ENCODE peak calls at places on chromosomes 11 and 22, in ten cellular contexts. A is CD8-positive, alpha-beta memory T cell; M is mucosa of descending colon; J is WERI-Rb-1; L is lung; G is body of pancreas; C is H7; B is ovary; Q is IMR-90; E is A673. N is an unnamed sample. For H3K36me3, the result is how much of the 10 kb centered on the place peaks cover.

GRCh38 chr22:40215266-40215665 is 37.5 kb downstream of the TNRC6B start:
- DNase-seq in A (no peak), M (no peak), J (no peak), L (peak), G (no peak), C (no peak), B (no peak), Q (no peak), E (no peak), N (no peak)

GRCh38 chr22:35480627-35481565 is 59.7 kb upstream of the RASD2 start:
- DNase-seq in A (no peak), M (peak), J (no peak), L (no peak), G (no peak), C (no peak), B (no peak), Q (no peak), E (peak), N (no peak)

GRCh38 chr22:39924286-39924685 is 23.4 kb downstream of the GRAP2 start:
- DNase-seq in A (no peak), M (no peak), J (no peak), L (no peak), G (no peak), C (no peak), B (no peak), Q (no peak), E (no peak), N (no peak)

GRCh38 chr22:26593763-26594162 is 3.8 kb upstream of the TPST2 start:
- DNase-seq in A (no peak), M (no peak), J (no peak), L (no peak), G (no peak), C (no peak), B (no peak), Q (no peak), E (no peak), N (no peak)

GRCh38 chr11:22449441-22449840 is 111.3 kb downstream of the SLC17A6 start:
- DNase-seq in A (no peak), M (no peak), J (no peak), L (no peak), G (no peak), C (no peak), B (no peak), Q (peak), E (no peak), N (no peak)

GRCh38 chr11:830295-831131 is 2.2 kb upstream of the CD151 start:
- DNase-seq in A (peak), M (peak), J (peak), L (peak), G (peak), C (peak), B (peak), Q (no peak), E (peak), N (no peak)

GRCh38 chr11:73521621-73522020 is 76.3 kb downstream of the FAM168A start:
- DNase-seq in A (no peak), M (no peak), J (no peak), L (no peak), G (no peak), C (no peak), B (no peak), Q (peak), E (peak), N (no peak)

GRCh38 chr11:45646275-45646970 is 19.0 kb downstream of the CHST1 start:
- DNase-seq in A (no peak), M (no peak), J (no peak), L (no peak), G (no peak), C (peak), B (no peak), Q (peak), E (peak), N (no peak)

GRCh38 chr22:30881361-30882180 is 87.0 kb downstream of the MORC2 start:
- DNase-seq in A (no peak), M (no peak), J (peak), L (no peak), G (no peak), C (peak), B (no peak), Q (no peak), E (no peak), N (no peak)

GRCh38 chr11:114110948-114111347 is 51.4 kb downstream of the ZBTB16 start:
- DNase-seq in A (no peak), M (no peak), J (no peak), L (no peak), G (peak), C (no peak), B (peak), Q (no peak), E (no peak), N (no peak)

GRCh38 chr11:59787255-59787588 is 23.4 kb downstream of the MRPL16 start:
- DNase-seq in A (no peak), M (no peak), J (no peak), L (no peak), G (no peak), C (no peak), B (no peak), Q (no peak), E (no peak), N (no peak)

GRCh38 chr11:61059260-61059752 is 43.0 kb upstream of the CD5 start:
- DNase-seq in A (no peak), M (no peak), J (no peak), L (no peak), G (no peak), C (no peak), B (no peak), Q (no peak), E (no peak), N (no peak)

GRCh38 chr11:106426696-106427095 is 349.2 kb downstream of the AASDHPPT start:
- DNase-seq in A (no peak), M (no peak), J (no peak), L (no peak), G (no peak), C (no peak), B (no peak), Q (no peak), E (no peak), N (no peak)

GRCh38 chr11:107591098-107591445 is at the start of gene ELMOD1:
- DNase-seq in A (peak), M (peak), J (peak), L (no peak), G (peak), C (peak), B (peak), Q (peak), E (peak), N (no peak)

GRCh38 chr11:1054143-1055108 is 17.9 kb upstream of the MUC6 start:
- DNase-seq in A (no peak), M (peak), J (peak), L (no peak), G (no peak), C (peak), B (peak), Q (no peak), E (no peak), N (no peak)

GRCh38 chr11:60498853-60499252 is 6.3 kb downstream of the MS4A12 start:
- DNase-seq in A (no peak), M (peak), J (no peak), L (no peak), G (no peak), C (no peak), B (no peak), Q (no peak), E (no peak), N (no peak)

GRCh38 chr11:73996161-73996747 is 12.6 kb downstream of the UCP3 start:
- DNase-seq in A (no peak), M (peak), J (no peak), L (no peak), G (no peak), C (no peak), B (no peak), Q (no peak), E (no peak), N (no peak)

GRCh38 chr11:83120328-83120727 is 36.6 kb upstream of the PCF11 start:
- DNase-seq in A (no peak), M (no peak), J (no peak), L (no peak), G (no peak), C (no peak), B (no peak), Q (peak), E (no peak), N (no peak)

GRCh38 chr11:90241414-90241813 is 18.6 kb upstream of the CHORDC1 start:
- DNase-seq in A (no peak), M (no peak), J (no peak), L (no peak), G (no peak), C (no peak), B (no peak), Q (no peak), E (no peak), N (no peak)

GRCh38 chr11:71429701-71430100 is 18.5 kb downstream of the DHCR7 start:
- DNase-seq in A (no peak), M (no peak), J (no peak), L (no peak), G (no peak), C (no peak), B (no peak), Q (no peak), E (no peak), N (no peak)

GRCh38 chr22:20117656-20118571 is 888 bp upstream of the TRMT2A start:
- DNase-seq in A (peak), M (no peak), J (no peak), L (no peak), G (peak), C (peak), B (peak), Q (peak), E (peak), N (no peak)

GRCh38 chr22:20116376-20116950 is 559 bp downstream of the RANBP1 start:
- DNase-seq in A (no peak), M (no peak), J (no peak), L (no peak), G (peak), C (peak), B (peak), Q (no peak), E (no peak), N (no peak)

GRCh38 chr22:20114506-20115475 is 1.1 kb upstream of the RANBP1 start:
- DNase-seq in A (no peak), M (peak), J (no peak), L (no peak), G (no peak), C (no peak), B (no peak), Q (no peak), E (no peak), N (no peak)

GRCh38 chr22:20116951-20117645 is at the start of gene TRMT2A:
- DNase-seq in A (peak), M (peak), J (peak), L (peak), G (peak), C (peak), B (peak), Q (peak), E (peak), N (no peak)

DNA sequence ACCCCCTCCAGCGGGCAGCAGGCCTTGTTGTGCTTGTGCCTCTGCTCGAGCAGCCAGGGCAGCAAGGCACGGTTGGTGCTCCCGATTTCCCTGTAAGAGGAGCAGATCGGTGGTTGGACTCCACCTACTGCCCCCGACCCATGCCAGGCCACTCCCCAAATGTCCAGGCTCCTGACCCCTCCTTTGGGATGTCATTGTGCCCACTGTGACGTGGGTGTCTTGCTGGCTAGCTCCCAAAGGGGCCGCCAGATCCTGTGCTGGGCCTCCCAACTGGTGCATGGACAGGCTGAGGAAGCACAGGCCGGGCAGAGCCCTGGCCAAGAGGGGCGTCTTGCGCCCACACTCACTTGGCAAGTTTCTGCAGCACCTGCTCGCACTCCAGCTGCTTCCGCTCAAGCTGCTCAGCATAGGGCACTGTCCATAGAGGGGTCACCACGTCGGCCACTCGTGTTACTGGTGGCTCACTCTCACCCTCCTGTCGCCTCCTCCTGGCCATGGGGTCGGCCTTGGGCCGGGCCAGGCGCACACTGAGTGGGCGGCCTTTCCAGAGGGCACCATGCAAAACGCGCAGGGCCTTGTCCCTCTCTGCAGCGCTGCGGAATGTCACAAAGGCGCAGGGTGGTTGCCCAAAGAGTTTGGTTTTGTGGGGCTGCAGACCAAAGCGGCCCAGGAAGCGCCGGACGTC is at the start of gene RANBP1:
- DNase-seq in A (no peak), M (peak), J (no peak), L (no peak), G (no peak), C (peak), B (no peak), Q (no peak), E (no peak), N (no peak)
- H3K36me3 ChIP-seq in A (half or more), M (under half), J (half or more), L (under half), G (under half), C (under half), B (under half), Q (half or more), E (half or more), N (under half)

GRCh38 chr11:2096919-2097301 is 42.3 kb downstream of the IGF2 start:
- DNase-seq in A (no peak), M (no peak), J (no peak), L (no peak), G (no peak), C (peak), B (no peak), Q (no peak), E (no peak), N (no peak)

GRCh38 chr11:2098691-2099522 is 40.3 kb downstream of the IGF2 start:
- DNase-seq in A (no peak), M (no peak), J (no peak), L (no peak), G (no peak), C (peak), B (no peak), Q (no peak), E (no peak), N (no peak)

GRCh38 chr11:2096001-2096918 is 42.9 kb downstream of the IGF2 start:
- DNase-seq in A (no peak), M (no peak), J (no peak), L (no peak), G (no peak), C (peak), B (no peak), Q (peak), E (no peak), N (no peak)

GRCh38 chr11:2097998-2098690 is 41.0 kb downstream of the IGF2 start:
- DNase-seq in A (no peak), M (no peak), J (no peak), L (no peak), G (no peak), C (no peak), B (no peak), Q (no peak), E (no peak), N (no peak)

GRCh38 chr11:2097356-2097997 is 41.7 kb downstream of the IGF2 start:
- DNase-seq in A (no peak), M (peak), J (no peak), L (peak), G (peak), C (peak), B (peak), Q (peak), E (no peak), N (no peak)
- H3K4me3 ChIP-seq in A (no peak), M (no peak), J (no peak), L (no peak), G (no peak), C (no peak), B (no peak), Q (no peak), E (no peak), N (no peak)

DNA sequence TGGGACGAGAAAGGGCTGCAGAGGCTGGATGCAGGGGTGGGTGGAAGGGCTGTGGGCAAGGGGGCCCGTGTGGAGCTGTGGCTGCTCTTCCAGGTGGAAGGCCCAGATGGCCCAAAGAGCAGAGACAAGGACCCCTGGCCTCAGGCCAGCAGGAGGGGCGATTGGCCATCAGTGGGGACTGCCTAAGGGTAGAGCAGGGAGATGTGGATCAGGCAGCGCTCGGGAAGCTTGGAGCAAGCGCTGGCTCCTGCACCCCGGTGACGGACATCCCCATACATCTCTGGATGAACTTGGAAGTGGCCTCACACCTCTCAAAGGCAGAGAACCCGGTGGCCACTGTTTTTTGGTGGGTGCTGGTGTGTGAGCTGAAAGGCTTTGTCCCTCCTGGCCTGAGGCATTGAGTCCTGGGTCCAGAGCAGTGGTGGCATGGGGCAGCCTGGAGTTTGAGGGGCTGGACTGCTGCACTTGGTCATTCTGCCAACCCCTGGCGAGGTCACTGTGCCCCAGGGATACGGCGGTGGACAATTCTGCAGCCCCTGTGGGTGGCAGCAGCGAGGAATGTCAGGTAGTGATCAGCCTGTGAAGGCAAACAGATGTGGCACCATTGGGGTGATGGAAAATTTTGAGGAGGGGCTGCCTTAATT is 5.9 kb downstream of the FRMD8 start:
- DNase-seq in A (no peak), M (no peak), J (no peak), L (no peak), G (no peak), C (no peak), B (no peak), Q (no peak), E (no peak), N (no peak)
- H3K36me3 ChIP-seq in A (under half), M (under half), J (under half), L (half or more), G (under half), C (under half), B (under half), Q (under half), E (under half), N (under half)

GRCh38 chr11:127000991-127001390 is 421 bp upstream of the KIRREL3 start:
- DNase-seq in A (no peak), M (no peak), J (no peak), L (no peak), G (no peak), C (peak), B (no peak), Q (peak), E (no peak), N (no peak)
- H3K4me3 ChIP-seq in A (no peak), M (no peak), J (peak), L (no peak), G (no peak), C (no peak), B (no peak), Q (peak), E (no peak), N (no peak)

DNA sequence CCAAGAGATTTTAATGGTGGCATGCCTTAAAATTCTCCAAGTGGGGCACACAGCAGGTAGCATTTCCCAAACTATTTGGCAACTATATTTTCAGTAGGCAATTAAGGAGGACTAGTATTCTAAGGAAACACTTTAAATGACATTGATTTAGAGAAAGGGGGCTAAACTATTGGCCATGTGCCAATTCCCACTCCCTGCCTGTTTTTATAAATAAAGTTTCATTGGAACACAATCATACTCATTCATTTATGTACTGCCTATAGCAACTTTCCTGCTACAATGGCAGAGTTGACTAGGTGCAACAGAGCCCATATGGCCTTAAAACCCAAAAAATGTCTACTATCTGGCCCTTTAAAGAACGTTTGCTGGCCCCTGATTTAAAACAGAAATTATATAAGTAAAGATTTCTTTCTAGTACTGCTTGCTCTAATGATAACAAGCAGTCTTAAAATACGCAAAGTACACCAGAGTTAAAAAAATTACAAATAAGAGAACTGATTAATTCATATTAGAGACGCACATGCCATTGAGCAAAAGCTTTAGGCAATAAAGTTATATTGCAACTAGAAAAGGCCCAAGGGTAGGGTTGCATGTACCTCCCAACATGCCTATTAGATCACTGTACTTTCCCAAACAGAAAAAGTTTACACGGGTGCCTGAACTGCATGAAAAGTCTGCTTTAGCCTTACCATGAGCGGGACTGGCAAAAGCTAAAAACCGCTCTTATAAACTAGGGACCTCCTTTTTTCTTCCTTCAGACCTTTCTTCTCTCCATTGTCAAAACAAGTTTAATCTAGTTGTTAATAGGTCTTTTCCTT is 14.2 kb downstream of the E2F8 start:
- DNase-seq in A (no peak), M (no peak), J (no peak), L (no peak), G (no peak), C (no peak), B (no peak), Q (no peak), E (no peak), N (no peak)
- H3K36me3 ChIP-seq in A (under half), M (under half), J (under half), L (under half), G (under half), C (under half), B (under half), Q (under half), E (under half), N (under half)

GRCh38 chr11:65915821-65916251 is 3.0 kb downstream of the C11orf68 start:
- DNase-seq in A (no peak), M (peak), J (no peak), L (peak), G (peak), C (peak), B (peak), Q (peak), E (peak), N (peak)

GRCh38 chr11:65916391-65916790 is 2.5 kb downstream of the C11orf68 start:
- DNase-seq in A (no peak), M (no peak), J (no peak), L (no peak), G (no peak), C (no peak), B (no peak), Q (no peak), E (no peak), N (no peak)

GRCh38 chr11:65917434-65918210 is 1.2 kb downstream of the C11orf68 start:
- DNase-seq in A (no peak), M (peak), J (no peak), L (no peak), G (no peak), C (no peak), B (no peak), Q (no peak), E (no peak), N (no peak)

GRCh38 chr11:65917077-65917433 is 1.8 kb downstream of the C11orf68 start:
- DNase-seq in A (no peak), M (no peak), J (no peak), L (no peak), G (no peak), C (no peak), B (no peak), Q (no peak), E (no peak), N (no peak)

DNA sequence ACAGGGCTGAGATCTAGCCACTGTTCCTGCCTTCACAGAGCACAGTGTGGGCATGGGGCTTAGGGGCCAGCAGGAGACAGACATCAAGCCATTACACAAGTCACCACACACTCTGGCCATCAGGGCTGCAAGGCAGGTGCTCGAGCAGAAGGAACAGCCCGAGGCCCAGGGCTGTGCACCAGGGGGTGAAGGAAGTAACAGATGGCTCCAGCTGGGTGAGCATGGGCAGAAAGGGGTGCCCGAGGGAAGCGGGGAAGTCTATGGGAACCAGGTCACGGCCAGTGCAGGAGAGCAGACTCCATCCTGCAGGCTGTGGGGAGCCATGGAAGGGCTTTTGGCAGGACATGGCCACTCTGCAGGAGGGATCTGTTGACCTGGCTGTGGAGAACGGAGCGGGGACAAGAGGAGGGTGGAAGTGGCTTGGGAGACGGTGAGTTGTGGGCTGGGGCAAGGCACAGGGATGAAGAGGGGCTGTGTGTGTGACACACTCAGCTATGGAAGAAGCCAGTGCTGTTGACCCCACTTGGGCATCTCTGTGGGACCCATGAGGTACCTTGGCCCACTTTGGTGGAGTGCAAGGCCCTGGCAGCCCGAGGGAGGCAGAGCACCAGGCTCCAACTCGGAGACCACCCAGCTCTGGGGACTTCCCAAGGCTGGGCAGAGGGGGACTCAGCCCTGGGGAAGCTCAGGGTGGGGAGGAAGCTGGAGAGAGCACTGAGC is 3.6 kb downstream of the C11orf68 start:
- DNase-seq in A (no peak), M (no peak), J (peak), L (no peak), G (no peak), C (no peak), B (no peak), Q (no peak), E (no peak), N (no peak)
- H3K4me3 ChIP-seq in A (no peak), M (no peak), J (no peak), L (no peak), G (no peak), C (peak), B (no peak), Q (no peak), E (no peak), N (peak)